ENCODE peak calls at places on chromosomes 11 and 22, in ten cellular contexts. One of them, this sample, is unnamed. For H3K4me1, the result is how much of the 10 kb centered on the place peaks cover.

GRCh38 chr11:1803246-1803645 is 31.5 kb upstream of the SYT8 start:
- DNase-seq in mucosa of descending colon: no peak
- DNase-seq in mammary epithelial cell: no peak
- DNase-seq in right lobe of liver: no peak
- DNase-seq in H1: no peak
- DNase-seq in esophagus muscularis mucosa: no peak
- DNase-seq in BE2C: no peak
- DNase-seq in body of pancreas: no peak
- DNase-seq in left ventricle myocardium inferior: no peak
- DNase-seq in endothelial cell of umbilical vein: no peak
- DNase-seq in this sample: peak

GRCh38 chr11:16779436-16779835 is 41.0 kb downstream of the C11orf58 start:
- DNase-seq in mucosa of descending colon: peak
- DNase-seq in mammary epithelial cell: no peak
- DNase-seq in right lobe of liver: no peak
- DNase-seq in esophagus muscularis mucosa: no peak
- DNase-seq in left ventricle myocardium inferior: no peak
- DNase-seq in endothelial cell of umbilical vein: no peak
- DNase-seq in BE2C: no peak
- DNase-seq in body of pancreas: no peak
- DNase-seq in H1: no peak
- DNase-seq in this sample: no peak

GRCh38 chr11:63670077-63670737 is 969 bp downstream of the ATL3 start:
- DNase-seq in BE2C: no peak
- DNase-seq in esophagus muscularis mucosa: no peak
- DNase-seq in right lobe of liver: no peak
- DNase-seq in mucosa of descending colon: no peak
- DNase-seq in endothelial cell of umbilical vein: peak
- DNase-seq in mammary epithelial cell: peak
- DNase-seq in H1: no peak
- DNase-seq in body of pancreas: no peak
- DNase-seq in left ventricle myocardium inferior: no peak
- DNase-seq in this sample: no peak

GRCh38 chr22:41555325-41555724 is 5.5 kb upstream of the CSDC2 start:
- DNase-seq in esophagus muscularis mucosa: no peak
- DNase-seq in BE2C: peak
- DNase-seq in right lobe of liver: no peak
- DNase-seq in mammary epithelial cell: no peak
- DNase-seq in left ventricle myocardium inferior: no peak
- DNase-seq in H1: no peak
- DNase-seq in mucosa of descending colon: no peak
- DNase-seq in endothelial cell of umbilical vein: no peak
- DNase-seq in body of pancreas: no peak
- DNase-seq in this sample: no peak

GRCh38 chr11:21933095-21933494 is 259.8 kb upstream of the ANO5 start:
- DNase-seq in H1: no peak
- DNase-seq in right lobe of liver: no peak
- DNase-seq in endothelial cell of umbilical vein: no peak
- DNase-seq in BE2C: no peak
- DNase-seq in left ventricle myocardium inferior: no peak
- DNase-seq in mammary epithelial cell: no peak
- DNase-seq in body of pancreas: no peak
- DNase-seq in mucosa of descending colon: no peak
- DNase-seq in esophagus muscularis mucosa: no peak
- DNase-seq in this sample: no peak

GRCh38 chr22:50396751-50397370 is 53.7 kb downstream of the PPP6R2 start:
- DNase-seq in mucosa of descending colon: no peak
- DNase-seq in left ventricle myocardium inferior: no peak
- DNase-seq in BE2C: no peak
- DNase-seq in body of pancreas: no peak
- DNase-seq in endothelial cell of umbilical vein: peak
- DNase-seq in H1: no peak
- DNase-seq in mammary epithelial cell: no peak
- DNase-seq in esophagus muscularis mucosa: no peak
- DNase-seq in right lobe of liver: no peak
- DNase-seq in this sample: no peak

GRCh38 chr11:60831501-60832079 is 10.3 kb upstream of the CCDC86 start:
- DNase-seq in mammary epithelial cell: peak
- DNase-seq in H1: no peak
- DNase-seq in mucosa of descending colon: no peak
- DNase-seq in body of pancreas: no peak
- DNase-seq in left ventricle myocardium inferior: no peak
- DNase-seq in BE2C: no peak
- DNase-seq in endothelial cell of umbilical vein: peak
- DNase-seq in esophagus muscularis mucosa: no peak
- DNase-seq in right lobe of liver: no peak
- DNase-seq in this sample: no peak

GRCh38 chr11:70466154-70466553 is 67.8 kb downstream of the CTTN start:
- DNase-seq in right lobe of liver: no peak
- DNase-seq in endothelial cell of umbilical vein: no peak
- DNase-seq in body of pancreas: no peak
- DNase-seq in mucosa of descending colon: no peak
- DNase-seq in H1: no peak
- DNase-seq in BE2C: no peak
- DNase-seq in esophagus muscularis mucosa: no peak
- DNase-seq in mammary epithelial cell: no peak
- DNase-seq in left ventricle myocardium inferior: no peak
- DNase-seq in this sample: peak

GRCh38 chr22:24059121-24059520 is 48.0 kb downstream of the CABIN1 start:
- DNase-seq in body of pancreas: no peak
- DNase-seq in H1: no peak
- DNase-seq in esophagus muscularis mucosa: no peak
- DNase-seq in mammary epithelial cell: no peak
- DNase-seq in left ventricle myocardium inferior: no peak
- DNase-seq in BE2C: no peak
- DNase-seq in right lobe of liver: no peak
- DNase-seq in mucosa of descending colon: no peak
- DNase-seq in endothelial cell of umbilical vein: peak
- DNase-seq in this sample: no peak

GRCh38 chr11:359181-359714 is 10.1 kb upstream of the B4GALNT4 start:
- DNase-seq in right lobe of liver: no peak
- DNase-seq in mucosa of descending colon: peak
- DNase-seq in body of pancreas: no peak
- DNase-seq in endothelial cell of umbilical vein: no peak
- DNase-seq in H1: no peak
- DNase-seq in BE2C: no peak
- DNase-seq in left ventricle myocardium inferior: no peak
- DNase-seq in esophagus muscularis mucosa: no peak
- DNase-seq in mammary epithelial cell: peak
- DNase-seq in this sample: no peak

GRCh38 chr11:12137005-12137690 is 26.8 kb downstream of the MICAL2 start:
- DNase-seq in body of pancreas: no peak
- DNase-seq in mucosa of descending colon: peak
- DNase-seq in esophagus muscularis mucosa: no peak
- DNase-seq in mammary epithelial cell: peak
- DNase-seq in endothelial cell of umbilical vein: no peak
- DNase-seq in H1: no peak
- DNase-seq in BE2C: no peak
- DNase-seq in left ventricle myocardium inferior: no peak
- DNase-seq in right lobe of liver: no peak
- DNase-seq in this sample: no peak

GRCh38 chr11:116700586-116701220 is 72.1 kb downstream of the BUD13 start:
- DNase-seq in right lobe of liver: peak
- DNase-seq in esophagus muscularis mucosa: no peak
- DNase-seq in H1: no peak
- DNase-seq in mammary epithelial cell: no peak
- DNase-seq in endothelial cell of umbilical vein: no peak
- DNase-seq in left ventricle myocardium inferior: no peak
- DNase-seq in body of pancreas: no peak
- DNase-seq in mucosa of descending colon: no peak
- DNase-seq in BE2C: no peak
- DNase-seq in this sample: no peak

GRCh38 chr22:42974223-42974622 is 40.7 kb downstream of the PACSIN2 start:
- DNase-seq in esophagus muscularis mucosa: no peak
- DNase-seq in endothelial cell of umbilical vein: no peak
- DNase-seq in H1: no peak
- DNase-seq in left ventricle myocardium inferior: no peak
- DNase-seq in right lobe of liver: no peak
- DNase-seq in mucosa of descending colon: no peak
- DNase-seq in body of pancreas: no peak
- DNase-seq in mammary epithelial cell: no peak
- DNase-seq in BE2C: no peak
- DNase-seq in this sample: no peak

GRCh38 chr11:9003573-9004309 is at the start of gene NRIP3:
- DNase-seq in right lobe of liver: peak
- DNase-seq in H1: peak
- DNase-seq in endothelial cell of umbilical vein: peak
- DNase-seq in left ventricle myocardium inferior: peak
- DNase-seq in mammary epithelial cell: peak
- DNase-seq in esophagus muscularis mucosa: no peak
- DNase-seq in mucosa of descending colon: peak
- DNase-seq in body of pancreas: peak
- DNase-seq in BE2C: peak
- DNase-seq in this sample: peak

DNA sequence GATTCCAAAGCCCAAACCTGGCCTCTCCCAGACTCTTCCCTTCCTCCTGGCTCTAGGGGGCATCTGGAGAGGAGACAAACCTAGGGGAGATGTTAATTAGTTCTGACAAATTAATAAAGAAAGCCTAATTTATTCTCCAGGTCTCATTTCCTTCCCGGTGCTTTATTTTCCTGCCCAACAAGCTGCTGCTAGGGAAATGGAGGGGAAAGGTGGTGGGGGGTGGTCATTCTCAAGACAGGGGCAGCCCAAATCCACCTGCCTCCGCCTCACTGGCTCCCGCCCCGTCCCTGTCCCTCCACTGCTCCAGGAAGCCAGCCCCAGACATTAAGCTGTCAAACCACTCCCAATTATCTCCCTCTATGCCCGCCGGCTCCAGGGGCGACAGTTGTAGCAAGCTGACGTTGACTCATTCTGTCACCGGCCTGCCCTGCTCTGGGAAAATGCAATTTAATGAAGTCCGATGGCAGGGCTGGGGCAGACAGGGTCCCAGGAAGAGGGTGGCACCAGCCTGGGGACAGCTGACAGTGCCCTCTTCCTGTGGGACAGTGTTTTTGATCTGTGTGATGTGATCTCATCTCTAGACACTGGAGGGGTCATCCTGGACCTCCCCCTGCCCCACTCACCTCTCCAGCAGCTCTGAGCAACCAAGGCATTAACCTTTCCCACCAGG is 27.3 kb downstream of the NECTIN1 start:
- DNase-seq in endothelial cell of umbilical vein: no peak
- DNase-seq in H1: no peak
- DNase-seq in left ventricle myocardium inferior: no peak
- DNase-seq in mucosa of descending colon: no peak
- DNase-seq in right lobe of liver: no peak
- DNase-seq in BE2C: peak
- DNase-seq in esophagus muscularis mucosa: no peak
- DNase-seq in body of pancreas: no peak
- DNase-seq in mammary epithelial cell: no peak
- DNase-seq in this sample: peak
- H3K4me1 ChIP-seq in endothelial cell of umbilical vein: under half
- H3K4me1 ChIP-seq in H1: under half
- H3K4me1 ChIP-seq in left ventricle myocardium inferior: half or more
- H3K4me1 ChIP-seq in mucosa of descending colon: under half
- H3K4me1 ChIP-seq in right lobe of liver: under half
- H3K4me1 ChIP-seq in BE2C: under half
- H3K4me1 ChIP-seq in esophagus muscularis mucosa: under half
- H3K4me1 ChIP-seq in body of pancreas: under half
- H3K4me1 ChIP-seq in mammary epithelial cell: half or more
- H3K4me1 ChIP-seq in this sample: under half

GRCh38 chr22:18954941-18955571 is 19.0 kb upstream of the PRODH start:
- DNase-seq in H1: no peak
- DNase-seq in right lobe of liver: peak
- DNase-seq in mammary epithelial cell: no peak
- DNase-seq in mucosa of descending colon: peak
- DNase-seq in endothelial cell of umbilical vein: no peak
- DNase-seq in BE2C: peak
- DNase-seq in esophagus muscularis mucosa: no peak
- DNase-seq in body of pancreas: no peak
- DNase-seq in left ventricle myocardium inferior: no peak
- DNase-seq in this sample: no peak
- TF ChIP-seq CTCF in H1: no peak
- TF ChIP-seq CTCF in right lobe of liver: no peak
- TF ChIP-seq CTCF in mammary epithelial cell: no peak
- TF ChIP-seq CTCF in mucosa of descending colon: no peak
- TF ChIP-seq CTCF in endothelial cell of umbilical vein: no peak
- TF ChIP-seq CTCF in BE2C: no peak
- TF ChIP-seq CTCF in esophagus muscularis mucosa: no peak
- TF ChIP-seq CTCF in body of pancreas: no peak
- TF ChIP-seq CTCF in left ventricle myocardium inferior: no peak
- TF ChIP-seq CTCF in this sample: no peak

DNA sequence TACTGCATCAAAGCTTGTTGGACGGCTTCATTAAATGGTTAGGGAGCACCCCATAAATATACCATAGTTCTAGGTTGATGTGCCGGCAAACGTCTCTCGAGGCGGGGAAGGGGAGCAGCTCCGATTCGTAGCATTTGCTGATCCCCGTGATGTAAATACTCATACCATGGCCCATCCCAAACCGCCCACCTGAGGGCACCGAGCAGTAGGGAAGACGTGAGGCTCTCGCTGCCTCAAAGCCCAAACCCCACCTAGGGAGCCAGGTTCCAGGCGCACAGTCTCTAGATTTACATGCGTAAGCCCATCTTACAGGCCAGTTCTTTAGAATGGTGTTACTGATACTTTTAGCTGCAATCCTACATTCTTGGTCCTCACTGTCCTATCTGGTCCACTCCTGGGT is 124.0 kb downstream of the FEZ1 start:
- DNase-seq in endothelial cell of umbilical vein: no peak
- DNase-seq in esophagus muscularis mucosa: no peak
- DNase-seq in body of pancreas: no peak
- DNase-seq in BE2C: no peak
- DNase-seq in right lobe of liver: no peak
- DNase-seq in mucosa of descending colon: no peak
- DNase-seq in left ventricle myocardium inferior: no peak
- DNase-seq in H1: no peak
- DNase-seq in mammary epithelial cell: no peak
- DNase-seq in this sample: no peak
- H3K4me3 ChIP-seq in endothelial cell of umbilical vein: no peak
- H3K4me3 ChIP-seq in esophagus muscularis mucosa: no peak
- H3K4me3 ChIP-seq in body of pancreas: no peak
- H3K4me3 ChIP-seq in BE2C: no peak
- H3K4me3 ChIP-seq in right lobe of liver: no peak
- H3K4me3 ChIP-seq in mucosa of descending colon: no peak
- H3K4me3 ChIP-seq in left ventricle myocardium inferior: no peak
- H3K4me3 ChIP-seq in H1: no peak
- H3K4me3 ChIP-seq in mammary epithelial cell: no peak
- H3K4me3 ChIP-seq in this sample: no peak

GRCh38 chr11:118219696-118220095 is 5.1 kb downstream of the JAML start:
- DNase-seq in H1: no peak
- DNase-seq in BE2C: no peak
- DNase-seq in mucosa of descending colon: no peak
- DNase-seq in endothelial cell of umbilical vein: no peak
- DNase-seq in body of pancreas: no peak
- DNase-seq in mammary epithelial cell: no peak
- DNase-seq in right lobe of liver: no peak
- DNase-seq in esophagus muscularis mucosa: no peak
- DNase-seq in left ventricle myocardium inferior: no peak
- DNase-seq in this sample: no peak
- H3K4me1 ChIP-seq in H1: under half
- H3K4me1 ChIP-seq in BE2C: under half
- H3K4me1 ChIP-seq in mucosa of descending colon: under half
- H3K4me1 ChIP-seq in endothelial cell of umbilical vein: under half
- H3K4me1 ChIP-seq in body of pancreas: under half
- H3K4me1 ChIP-seq in mammary epithelial cell: under half
- H3K4me1 ChIP-seq in right lobe of liver: under half
- H3K4me1 ChIP-seq in esophagus muscularis mucosa: under half
- H3K4me1 ChIP-seq in left ventricle myocardium inferior: under half
- H3K4me1 ChIP-seq in this sample: under half